ENCODE peak calls at places on chromosomes 4 and X, in seven cellular contexts. One of them, this sample, is unnamed.

GRCh38 chrX:13414006-13414647 is 94.3 kb upstream of the ATXN3L start:
- DNase-seq in brain microvascular endothelial cell: no peak
- DNase-seq in fibroblast of lung: no peak
- DNase-seq in GM13976: no peak
- DNase-seq in AG04450: no peak
- DNase-seq in endothelial cell: no peak
- DNase-seq in AG10803: no peak
- DNase-seq in this sample: no peak

GRCh38 chr4:139524062-139524631 is 31.9 kb downstream of the SETD7 start:
- DNase-seq in endothelial cell: no peak
- DNase-seq in GM13976: peak
- DNase-seq in fibroblast of lung: peak
- DNase-seq in brain microvascular endothelial cell: no peak
- DNase-seq in AG10803: peak
- DNase-seq in AG04450: no peak
- DNase-seq in this sample: no peak

GRCh38 chr4:5717449-5718158 is 6.6 kb downstream of the EVC start:
- DNase-seq in AG10803: no peak
- DNase-seq in endothelial cell: no peak
- DNase-seq in GM13976: no peak
- DNase-seq in brain microvascular endothelial cell: no peak
- DNase-seq in AG04450: no peak
- DNase-seq in fibroblast of lung: no peak
- DNase-seq in this sample: no peak

GRCh38 chr4:119735136-119735770 is 106.6 kb upstream of the PDE5A start:
- DNase-seq in GM13976: no peak
- DNase-seq in endothelial cell: no peak
- DNase-seq in brain microvascular endothelial cell: peak
- DNase-seq in fibroblast of lung: peak
- DNase-seq in AG04450: peak
- DNase-seq in AG10803: peak
- DNase-seq in this sample: no peak

GRCh38 chr4:82601242-82602015 is 39.6 kb upstream of the TMEM150C start:
- DNase-seq in GM13976: no peak
- DNase-seq in brain microvascular endothelial cell: no peak
- DNase-seq in fibroblast of lung: no peak
- DNase-seq in endothelial cell: no peak
- DNase-seq in AG10803: peak
- DNase-seq in AG04450: no peak
- DNase-seq in this sample: no peak

GRCh38 chr4:63458010-63458409 is 951.2 kb downstream of the TECRL start:
- DNase-seq in AG04450: no peak
- DNase-seq in endothelial cell: no peak
- DNase-seq in AG10803: no peak
- DNase-seq in fibroblast of lung: no peak
- DNase-seq in GM13976: no peak
- DNase-seq in brain microvascular endothelial cell: no peak
- DNase-seq in this sample: no peak

GRCh38 chr4:1201851-1202525 is 29.6 kb upstream of the SPON2 start:
- DNase-seq in fibroblast of lung: peak
- DNase-seq in AG10803: peak
- DNase-seq in endothelial cell: no peak
- DNase-seq in AG04450: peak
- DNase-seq in brain microvascular endothelial cell: peak
- DNase-seq in GM13976: no peak
- DNase-seq in this sample: peak

GRCh38 chr4:10589808-10590207 is 94.8 kb downstream of the CLNK start:
- DNase-seq in AG04450: no peak
- DNase-seq in endothelial cell: no peak
- DNase-seq in fibroblast of lung: no peak
- DNase-seq in brain microvascular endothelial cell: no peak
- DNase-seq in GM13976: no peak
- DNase-seq in AG10803: peak
- DNase-seq in this sample: no peak

GRCh38 chr4:151745727-151746231 is 15.0 kb downstream of the GATB start:
- DNase-seq in AG10803: peak
- DNase-seq in brain microvascular endothelial cell: no peak
- DNase-seq in endothelial cell: no peak
- DNase-seq in fibroblast of lung: peak
- DNase-seq in AG04450: no peak
- DNase-seq in GM13976: no peak
- DNase-seq in this sample: no peak

GRCh38 chrX:93585661-93586060 is 87.7 kb downstream of the NAP1L3 start:
- DNase-seq in endothelial cell: no peak
- DNase-seq in AG04450: no peak
- DNase-seq in brain microvascular endothelial cell: no peak
- DNase-seq in fibroblast of lung: no peak
- DNase-seq in GM13976: no peak
- DNase-seq in AG10803: no peak
- DNase-seq in this sample: no peak

GRCh38 chrX:103697687-103698086 is 11.2 kb upstream of the MORF4L2 start:
- DNase-seq in fibroblast of lung: no peak
- DNase-seq in brain microvascular endothelial cell: no peak
- DNase-seq in GM13976: no peak
- DNase-seq in endothelial cell: no peak
- DNase-seq in AG04450: no peak
- DNase-seq in AG10803: no peak
- DNase-seq in this sample: no peak

GRCh38 chrX:139739138-139739537 is 31.2 kb upstream of the MCF2 start:
- DNase-seq in AG04450: no peak
- DNase-seq in fibroblast of lung: peak
- DNase-seq in endothelial cell: no peak
- DNase-seq in brain microvascular endothelial cell: peak
- DNase-seq in GM13976: no peak
- DNase-seq in AG10803: peak
- DNase-seq in this sample: peak

GRCh38 chrX:68807818-68808217 is 21.0 kb upstream of the EFNB1 start:
- DNase-seq in endothelial cell: peak
- DNase-seq in GM13976: no peak
- DNase-seq in AG04450: no peak
- DNase-seq in brain microvascular endothelial cell: no peak
- DNase-seq in AG10803: peak
- DNase-seq in fibroblast of lung: no peak
- DNase-seq in this sample: no peak

DNA sequence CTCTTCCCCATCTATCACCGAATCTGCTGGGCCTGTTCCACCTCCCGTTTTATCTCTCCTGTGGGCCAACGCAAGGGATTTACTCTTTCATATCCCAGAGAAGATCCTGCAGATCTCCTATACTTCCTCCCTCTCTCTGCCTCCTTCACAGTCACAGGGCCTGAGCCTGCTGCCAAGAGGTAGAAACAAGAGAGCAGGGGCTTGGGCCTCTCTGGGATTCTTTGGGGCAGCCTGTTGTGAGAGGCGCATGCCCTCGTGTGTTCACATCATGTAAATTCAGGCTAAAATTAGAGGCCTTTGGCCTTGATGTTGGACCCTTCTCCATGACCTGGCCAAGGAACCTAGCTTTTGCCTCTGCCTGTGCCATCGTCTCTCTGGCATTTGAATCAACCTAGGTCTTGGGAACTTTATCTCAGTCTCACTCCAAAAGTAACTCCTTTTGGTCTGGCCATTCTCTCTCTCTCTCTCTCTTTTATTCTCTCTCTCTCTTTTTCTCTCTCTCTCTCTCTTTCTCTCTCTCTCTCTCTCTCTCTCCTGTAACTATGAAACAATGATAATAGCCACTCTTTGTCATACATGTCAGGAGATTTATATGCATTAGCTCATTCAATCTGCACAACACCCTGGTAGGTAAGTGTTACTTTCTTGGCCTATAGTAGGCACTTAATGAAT is 20.0 kb upstream of the EFNB1 start:
- DNase-seq in endothelial cell: no peak
- DNase-seq in fibroblast of lung: no peak
- DNase-seq in brain microvascular endothelial cell: no peak
- DNase-seq in AG10803: peak
- DNase-seq in AG04450: no peak
- DNase-seq in GM13976: no peak
- DNase-seq in this sample: no peak
- TF ChIP-seq CTCF in endothelial cell: no peak
- TF ChIP-seq CTCF in fibroblast of lung: peak
- TF ChIP-seq CTCF in brain microvascular endothelial cell: peak
- TF ChIP-seq CTCF in AG10803: peak
- TF ChIP-seq CTCF in AG04450: peak
- TF ChIP-seq CTCF in GM13976: no peak
- TF ChIP-seq CTCF in this sample: no peak

GRCh38 chr4:112939901-112940300 is 109.6 kb upstream of the ANK2 start:
- DNase-seq in endothelial cell: no peak
- DNase-seq in GM13976: no peak
- DNase-seq in AG10803: no peak
- DNase-seq in AG04450: no peak
- DNase-seq in brain microvascular endothelial cell: no peak
- DNase-seq in fibroblast of lung: no peak
- DNase-seq in this sample: no peak

GRCh38 chr4:112938461-112939058 is 110.9 kb upstream of the ANK2 start:
- DNase-seq in endothelial cell: no peak
- DNase-seq in AG04450: peak
- DNase-seq in brain microvascular endothelial cell: peak
- DNase-seq in AG10803: peak
- DNase-seq in GM13976: peak
- DNase-seq in fibroblast of lung: peak
- DNase-seq in this sample: peak

GRCh38 chr4:112940364-112940763 is 109.1 kb upstream of the ANK2 start:
- DNase-seq in AG10803: no peak
- DNase-seq in fibroblast of lung: no peak
- DNase-seq in brain microvascular endothelial cell: no peak
- DNase-seq in endothelial cell: no peak
- DNase-seq in GM13976: no peak
- DNase-seq in AG04450: no peak
- DNase-seq in this sample: no peak

GRCh38 chr4:112944006-112944405 is 105.4 kb upstream of the ANK2 start:
- DNase-seq in endothelial cell: no peak
- DNase-seq in GM13976: no peak
- DNase-seq in AG04450: no peak
- DNase-seq in brain microvascular endothelial cell: no peak
- DNase-seq in fibroblast of lung: no peak
- DNase-seq in AG10803: no peak
- DNase-seq in this sample: no peak

GRCh38 chr4:112942077-112942476 is 107.4 kb upstream of the ANK2 start:
- DNase-seq in fibroblast of lung: no peak
- DNase-seq in brain microvascular endothelial cell: no peak
- DNase-seq in AG04450: no peak
- DNase-seq in endothelial cell: no peak
- DNase-seq in AG10803: no peak
- DNase-seq in GM13976: no peak
- DNase-seq in this sample: no peak
- TF ChIP-seq CTCF in fibroblast of lung: no peak
- TF ChIP-seq CTCF in brain microvascular endothelial cell: peak
- TF ChIP-seq CTCF in AG04450: no peak
- TF ChIP-seq CTCF in endothelial cell: no peak
- TF ChIP-seq CTCF in AG10803: no peak
- TF ChIP-seq CTCF in GM13976: no peak
- TF ChIP-seq CTCF in this sample: no peak

DNA sequence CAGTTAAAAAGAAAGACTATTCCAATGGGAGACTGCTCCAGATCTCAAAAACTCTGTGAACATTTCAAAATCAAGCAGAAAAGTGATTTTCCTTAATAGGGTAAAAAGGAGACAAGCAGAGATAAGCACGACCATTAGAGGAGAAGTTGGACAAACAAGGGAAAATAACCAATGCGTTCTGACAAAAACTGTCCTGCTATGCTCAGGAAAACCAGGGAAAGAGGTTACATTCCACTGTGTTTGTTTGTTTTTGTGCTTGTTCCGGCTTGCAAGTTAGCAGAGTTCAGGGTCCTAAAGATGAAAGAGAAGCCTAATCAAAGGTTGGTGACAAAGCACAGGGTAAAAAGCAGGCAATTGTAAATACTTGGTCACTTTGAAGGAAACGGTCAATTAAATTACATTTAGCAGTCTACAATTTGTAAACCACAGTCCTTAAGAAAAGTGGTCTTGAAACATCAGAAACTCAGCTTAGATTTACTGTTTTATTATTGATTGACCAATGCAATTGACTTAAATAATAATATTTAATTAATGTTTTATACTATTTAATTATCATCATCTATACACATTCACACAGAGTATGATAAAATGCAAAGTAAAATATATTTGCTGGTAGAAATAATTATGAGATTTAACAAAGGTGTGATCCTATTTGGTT is 186.2 kb upstream of the CPXCR1 start:
- DNase-seq in fibroblast of lung: no peak
- DNase-seq in AG10803: no peak
- DNase-seq in AG04450: no peak
- DNase-seq in GM13976: no peak
- DNase-seq in endothelial cell: no peak
- DNase-seq in brain microvascular endothelial cell: no peak
- DNase-seq in this sample: no peak
- TF ChIP-seq CTCF in fibroblast of lung: no peak
- TF ChIP-seq CTCF in AG10803: no peak
- TF ChIP-seq CTCF in AG04450: no peak
- TF ChIP-seq CTCF in GM13976: no peak
- TF ChIP-seq CTCF in endothelial cell: no peak
- TF ChIP-seq CTCF in brain microvascular endothelial cell: no peak
- TF ChIP-seq CTCF in this sample: no peak

DNA sequence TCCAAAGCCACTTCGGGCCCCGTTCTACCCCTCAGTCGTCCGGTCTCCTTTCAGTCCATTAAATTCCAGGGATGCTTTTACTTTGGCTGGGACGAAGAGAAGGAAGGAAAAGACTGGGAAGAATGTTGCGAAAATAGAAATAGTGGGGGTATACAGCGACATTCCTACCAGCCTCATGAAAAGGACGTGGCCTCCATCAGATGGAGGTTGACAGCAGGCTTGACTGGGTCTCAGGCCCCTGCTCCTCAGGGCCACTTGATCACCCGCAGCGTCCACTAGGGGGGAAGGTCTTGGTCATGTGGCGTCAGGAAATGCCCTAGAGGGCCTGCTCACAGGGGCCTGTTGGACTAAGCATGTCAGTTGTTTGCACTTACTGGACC is 671 bp upstream of the ANKRD50 start:
- DNase-seq in AG04450: peak
- DNase-seq in brain microvascular endothelial cell: peak
- DNase-seq in GM13976: peak
- DNase-seq in AG10803: peak
- DNase-seq in endothelial cell: peak
- DNase-seq in fibroblast of lung: peak
- DNase-seq in this sample: peak
- TF ChIP-seq CTCF in AG04450: peak
- TF ChIP-seq CTCF in brain microvascular endothelial cell: peak
- TF ChIP-seq CTCF in GM13976: no peak
- TF ChIP-seq CTCF in AG10803: peak
- TF ChIP-seq CTCF in endothelial cell: peak
- TF ChIP-seq CTCF in fibroblast of lung: peak
- TF ChIP-seq CTCF in this sample: no peak

DNA sequence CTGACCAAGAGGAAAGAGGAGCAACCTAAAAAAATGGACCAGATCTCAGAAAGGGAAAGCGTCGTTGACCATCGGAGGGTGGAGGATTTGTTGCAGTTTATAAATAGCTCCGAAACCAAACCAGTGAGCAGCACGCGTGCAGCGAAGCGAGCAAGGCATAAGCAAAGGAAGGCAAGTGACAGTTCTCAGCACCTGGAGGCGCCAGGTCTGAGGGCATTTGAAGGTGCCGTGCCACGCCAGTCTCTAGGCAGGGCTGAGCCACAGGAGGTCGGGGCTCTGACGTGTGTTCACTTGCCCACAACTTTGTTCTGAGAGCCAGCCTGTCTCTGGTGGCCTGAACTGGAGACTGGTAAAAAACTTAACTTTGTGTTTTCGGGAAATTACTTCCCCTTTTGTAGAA is 59.7 kb downstream of the TNIP2 start:
- DNase-seq in GM13976: peak
- DNase-seq in endothelial cell: no peak
- DNase-seq in AG04450: no peak
- DNase-seq in fibroblast of lung: no peak
- DNase-seq in AG10803: no peak
- DNase-seq in brain microvascular endothelial cell: no peak
- DNase-seq in this sample: peak
- TF ChIP-seq CTCF in GM13976: peak
- TF ChIP-seq CTCF in endothelial cell: no peak
- TF ChIP-seq CTCF in AG04450: no peak
- TF ChIP-seq CTCF in fibroblast of lung: no peak
- TF ChIP-seq CTCF in AG10803: no peak
- TF ChIP-seq CTCF in brain microvascular endothelial cell: no peak
- TF ChIP-seq CTCF in this sample: no peak